ENCODE peak calls at places on chromosomes 2 and 18, in seven cellular contexts. F is IMR-90, B is neuronal stem cell, V is H9, Y is mesenchymal stem cell, X is trophoblast cell, N is H1. W is an unnamed sample. For H3K27me3, the result is how much of the 10 kb centered on the place peaks cover.

GRCh38 chr18:10770264-10770663 is 244.4 kb downstream of the NAPG start:
- DNase-seq in F (no peak), B (no peak), V (no peak), Y (no peak), X (no peak), N (no peak), W (no peak)

GRCh38 chr2:236162031-236162803 is 6.0 kb downstream of the GBX2 start:
- DNase-seq in F (no peak), B (peak), V (no peak), Y (no peak), X (no peak), N (no peak), W (no peak)

GRCh38 chr18:24937624-24938285 is 414.2 kb downstream of the ZNF521 start:
- DNase-seq in F (no peak), B (no peak), V (no peak), Y (no peak), X (no peak), N (no peak), W (no peak)

GRCh38 chr2:181465686-181466375 is 8.6 kb downstream of the ITGA4 start:
- DNase-seq in F (peak), B (no peak), V (no peak), Y (peak), X (no peak), N (no peak), W (peak)

GRCh38 chr2:141187063-141187429 is 943.8 kb downstream of the LRP1B start:
- DNase-seq in F (no peak), B (no peak), V (no peak), Y (no peak), X (no peak), N (no peak), W (no peak)

GRCh38 chr2:230890696-230891095 is 26.0 kb downstream of the ITM2C start:
- DNase-seq in F (no peak), B (no peak), V (no peak), Y (no peak), X (no peak), N (no peak), W (no peak)

GRCh38 chr18:7711495-7711894 is 144.4 kb downstream of the PTPRM start:
- DNase-seq in F (no peak), B (no peak), V (no peak), Y (no peak), X (no peak), N (no peak), W (no peak)

GRCh38 chr18:43442571-43442970 is 165.3 kb upstream of the SYT4 start:
- DNase-seq in F (no peak), B (no peak), V (no peak), Y (no peak), X (no peak), N (no peak), W (no peak)

GRCh38 chr18:70372450-70373061 is 83.7 kb downstream of the SOCS6 start:
- DNase-seq in F (no peak), B (no peak), V (no peak), Y (no peak), X (no peak), N (no peak), W (no peak)

GRCh38 chr2:71226391-71226964 is 425 bp downstream of the PAIP2B start:
- DNase-seq in F (no peak), B (peak), V (peak), Y (no peak), X (peak), N (no peak), W (peak)

GRCh38 chr18:50274941-50275340 is 6.4 kb downstream of the MBD1 start:
- DNase-seq in F (no peak), B (no peak), V (no peak), Y (no peak), X (no peak), N (no peak), W (no peak)

GRCh38 chr2:107380912-107381311 is 445.8 kb upstream of the RGPD4 start:
- DNase-seq in F (no peak), B (no peak), V (no peak), Y (no peak), X (no peak), N (no peak), W (peak)

GRCh38 chr2:43685350-43685749 is 9.1 kb upstream of the C1GALT1C1L start:
- DNase-seq in F (no peak), B (no peak), V (no peak), Y (no peak), X (no peak), N (no peak), W (no peak)

DNA sequence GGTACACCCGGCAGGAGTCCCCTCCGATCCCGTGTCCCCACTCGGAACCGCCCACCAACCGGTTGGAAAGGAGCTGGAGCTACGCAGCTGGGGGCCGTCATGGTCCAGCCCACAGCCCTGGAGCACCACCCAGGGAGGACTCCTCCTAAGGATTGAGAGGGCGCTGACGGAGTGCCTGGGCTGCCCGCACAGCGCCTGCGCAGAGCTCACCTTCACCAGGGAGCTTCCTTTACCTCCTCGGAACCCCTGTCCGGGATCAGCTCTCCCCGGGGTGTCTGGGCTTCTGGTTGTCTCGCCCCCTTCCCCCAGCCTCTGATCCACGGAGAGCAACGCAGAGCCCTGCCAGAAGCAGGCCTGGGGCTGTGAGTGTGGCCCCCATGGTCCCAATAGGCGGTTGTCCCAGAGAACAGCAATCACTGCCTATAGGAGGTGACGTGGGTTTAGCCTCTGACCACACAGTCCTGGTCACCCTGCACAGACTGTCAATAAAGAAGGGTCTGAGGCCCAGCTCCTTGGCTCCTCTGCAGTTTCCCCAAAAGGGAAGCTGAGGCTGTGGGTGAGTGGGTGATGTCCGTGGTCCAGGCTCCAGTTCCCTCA is 14.6 kb downstream of the ALPG start:
- DNase-seq in F (no peak), B (no peak), V (peak), Y (no peak), X (peak), N (peak), W (peak)
- H3K27me3 ChIP-seq in F (half or more), B (under half), V (under half), Y (half or more), X (under half), N (under half), W (under half)

GRCh38 chr18:59697236-59697932 is at the start of gene CCBE1:
- DNase-seq in F (peak), B (peak), V (peak), Y (peak), X (peak), N (peak), W (peak)
- H4K8ac ChIP-seq in F (peak), B (no peak), V (no peak), Y (peak), X (peak), N (no peak), W (no peak)

DNA sequence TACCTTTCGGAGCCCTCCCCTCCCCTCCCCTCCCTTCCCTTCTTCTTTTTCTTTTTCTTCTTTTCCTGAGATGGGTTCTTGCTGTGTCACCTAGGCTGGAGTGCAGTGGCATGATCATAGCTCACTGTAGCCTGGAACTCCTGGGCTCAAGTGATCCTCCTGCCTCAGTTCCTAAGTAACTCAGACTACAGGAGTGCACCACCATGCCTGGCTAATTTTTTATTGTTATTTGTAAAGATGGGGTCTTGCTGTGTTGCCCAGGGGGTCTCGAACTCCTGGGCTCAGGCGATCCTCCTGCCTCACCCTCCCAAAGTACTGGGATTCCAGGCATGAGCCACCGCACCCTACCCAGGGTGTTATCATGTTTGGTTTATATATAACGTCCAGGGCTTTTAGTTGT is 66.7 kb downstream of the ASB1 start:
- DNase-seq in F (no peak), B (no peak), V (no peak), Y (no peak), X (no peak), N (no peak), W (no peak)
- H3K9ac ChIP-seq in F (no peak), B (no peak), V (no peak), Y (no peak), X (no peak), N (no peak), W (no peak)

GRCh38 chr18:22170421-22171262 is 1.3 kb downstream of the GATA6 start:
- DNase-seq in F (peak), B (no peak), V (peak), Y (peak), X (peak), N (no peak), W (peak)

GRCh38 chr18:22171263-22171838 is 2.0 kb downstream of the GATA6 start:
- DNase-seq in F (no peak), B (no peak), V (peak), Y (no peak), X (no peak), N (no peak), W (no peak)

GRCh38 chr18:22169011-22169888 is at the start of gene GATA6:
- DNase-seq in F (peak), B (peak), V (peak), Y (peak), X (peak), N (peak), W (peak)

GRCh38 chr18:22168360-22168921 is 948 bp upstream of the GATA6 start:
- DNase-seq in F (no peak), B (no peak), V (peak), Y (peak), X (peak), N (no peak), W (peak)

DNA sequence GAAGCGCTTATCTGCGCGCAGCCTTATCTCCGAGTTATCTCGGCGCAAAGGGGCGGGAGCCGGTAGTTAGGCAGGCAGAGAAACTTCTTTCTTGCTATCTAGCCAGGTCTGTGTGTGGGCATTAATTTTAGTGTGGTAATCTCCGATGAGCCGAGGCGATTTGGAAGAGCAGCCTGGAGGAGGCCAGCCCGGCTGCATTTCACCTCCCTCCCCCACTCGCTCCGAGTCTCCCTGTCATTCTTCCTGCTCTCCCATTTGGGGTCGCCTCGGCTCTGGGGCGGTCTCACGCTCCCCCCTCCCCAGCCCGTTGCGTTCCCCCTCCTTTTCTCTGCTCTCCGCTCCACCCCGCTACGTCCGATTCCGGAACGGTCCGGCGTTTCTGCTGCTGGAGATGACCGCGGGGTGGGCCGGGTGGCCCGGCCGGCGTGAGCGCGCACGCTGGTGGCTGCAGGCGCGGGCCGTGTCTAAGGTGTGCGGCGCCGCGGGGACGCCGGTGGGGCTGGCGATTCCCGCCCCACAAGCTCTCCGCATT is 566 bp downstream of the GATA6 start:
- DNase-seq in F (peak), B (no peak), V (no peak), Y (no peak), X (peak), N (no peak), W (peak)
- H3K27me3 ChIP-seq in F (under half), B (half or more), V (half or more), Y (half or more), X (half or more), N (half or more), W (under half)

GRCh38 chr2:195037072-195037471 is 620.0 kb upstream of the SLC39A10 start:
- DNase-seq in F (no peak), B (no peak), V (no peak), Y (no peak), X (no peak), N (no peak), W (no peak)
- H4K8ac ChIP-seq in F (no peak), B (no peak), V (no peak), Y (no peak), X (no peak), N (no peak), W (no peak)

W was measured in mesendoderm.